ENCODE peak calls at places on chromosomes 2 and 18, in nine cellular contexts. One of them, this sample, is unnamed.

GRCh38 chr2:28356095-28356911 is 36.4 kb upstream of the FOSL2 start:
- DNase-seq in activated CD8-positive, alpha-beta memory T cell treated with anti-CD3 and anti-CD28 coated beads for 24 hours: no peak
- DNase-seq in lung: peak; percentile 76
- DNase-seq in GM12892: no peak
- DNase-seq in LoVo: peak; percentile 73
- DNase-seq in endothelial cell: no peak
- DNase-seq in Right ventricle myocardium superior: peak; percentile 97
- DNase-seq in kidney epithelial cell: no peak
- DNase-seq in Caki2: peak; percentile 55
- DNase-seq in this sample: peak; percentile 51

GRCh38 chr2:239778042-239778811 is 246.9 kb downstream of the NDUFA10 start:
- DNase-seq in lung: no peak
- DNase-seq in Caki2: no peak
- DNase-seq in LoVo: no peak
- DNase-seq in activated CD8-positive, alpha-beta memory T cell treated with anti-CD3 and anti-CD28 coated beads for 24 hours: no peak
- DNase-seq in Right ventricle myocardium superior: peak; percentile 36
- DNase-seq in kidney epithelial cell: no peak
- DNase-seq in endothelial cell: no peak
- DNase-seq in GM12892: no peak
- DNase-seq in this sample: no peak

GRCh38 chr2:15559379-15559778 is 1.8 kb downstream of the NBAS start:
- DNase-seq in lung: no peak
- DNase-seq in kidney epithelial cell: no peak
- DNase-seq in endothelial cell: no peak
- DNase-seq in activated CD8-positive, alpha-beta memory T cell treated with anti-CD3 and anti-CD28 coated beads for 24 hours: no peak
- DNase-seq in Caki2: no peak
- DNase-seq in Right ventricle myocardium superior: no peak
- DNase-seq in GM12892: no peak
- DNase-seq in LoVo: no peak
- DNase-seq in this sample: no peak

GRCh38 chr2:42878581-42878980 is 86.2 kb upstream of the HAAO start:
- DNase-seq in kidney epithelial cell: no peak
- DNase-seq in lung: no peak
- DNase-seq in activated CD8-positive, alpha-beta memory T cell treated with anti-CD3 and anti-CD28 coated beads for 24 hours: peak; percentile 58
- DNase-seq in Caki2: no peak
- DNase-seq in GM12892: no peak
- DNase-seq in Right ventricle myocardium superior: no peak
- DNase-seq in endothelial cell: no peak
- DNase-seq in LoVo: no peak
- DNase-seq in this sample: no peak

GRCh38 chr18:7317804-7318231 is 86.9 kb downstream of the LRRC30 start:
- DNase-seq in Right ventricle myocardium superior: no peak
- DNase-seq in kidney epithelial cell: peak; percentile 53
- DNase-seq in Caki2: peak; percentile 63
- DNase-seq in GM12892: no peak
- DNase-seq in LoVo: no peak
- DNase-seq in activated CD8-positive, alpha-beta memory T cell treated with anti-CD3 and anti-CD28 coated beads for 24 hours: no peak
- DNase-seq in endothelial cell: no peak
- DNase-seq in lung: no peak
- DNase-seq in this sample: no peak

GRCh38 chr2:53600835-53601234 is 166.8 kb upstream of the CHAC2 start:
- DNase-seq in LoVo: no peak
- DNase-seq in GM12892: no peak
- DNase-seq in Caki2: no peak
- DNase-seq in activated CD8-positive, alpha-beta memory T cell treated with anti-CD3 and anti-CD28 coated beads for 24 hours: no peak
- DNase-seq in endothelial cell: no peak
- DNase-seq in Right ventricle myocardium superior: no peak
- DNase-seq in kidney epithelial cell: peak; percentile 7
- DNase-seq in lung: no peak
- DNase-seq in this sample: no peak

GRCh38 chr2:24334245-24334633 is 26.1 kb downstream of the ITSN2 start:
- DNase-seq in kidney epithelial cell: no peak
- DNase-seq in lung: peak; percentile 74
- DNase-seq in GM12892: no peak
- DNase-seq in activated CD8-positive, alpha-beta memory T cell treated with anti-CD3 and anti-CD28 coated beads for 24 hours: no peak
- DNase-seq in LoVo: no peak
- DNase-seq in Caki2: no peak
- DNase-seq in Right ventricle myocardium superior: no peak
- DNase-seq in endothelial cell: no peak
- DNase-seq in this sample: no peak

GRCh38 chr18:67408240-67408639 is 108.3 kb downstream of the DSEL start:
- DNase-seq in Caki2: no peak
- DNase-seq in activated CD8-positive, alpha-beta memory T cell treated with anti-CD3 and anti-CD28 coated beads for 24 hours: no peak
- DNase-seq in Right ventricle myocardium superior: no peak
- DNase-seq in GM12892: no peak
- DNase-seq in endothelial cell: no peak
- DNase-seq in LoVo: no peak
- DNase-seq in kidney epithelial cell: no peak
- DNase-seq in lung: no peak
- DNase-seq in this sample: no peak

GRCh38 chr2:219632758-219633101 is 5.3 kb downstream of the SLC4A3 start:
- DNase-seq in activated CD8-positive, alpha-beta memory T cell treated with anti-CD3 and anti-CD28 coated beads for 24 hours: peak; percentile 38
- DNase-seq in LoVo: no peak
- DNase-seq in Caki2: no peak
- DNase-seq in kidney epithelial cell: no peak
- DNase-seq in GM12892: no peak
- DNase-seq in lung: no peak
- DNase-seq in endothelial cell: peak; percentile 1
- DNase-seq in Right ventricle myocardium superior: no peak
- DNase-seq in this sample: no peak

GRCh38 chr2:47232738-47233415 is 77.8 kb upstream of the STPG4 start:
- DNase-seq in Caki2: no peak
- DNase-seq in lung: no peak
- DNase-seq in kidney epithelial cell: no peak
- DNase-seq in LoVo: no peak
- DNase-seq in GM12892: no peak
- DNase-seq in endothelial cell: no peak
- DNase-seq in Right ventricle myocardium superior: no peak
- DNase-seq in activated CD8-positive, alpha-beta memory T cell treated with anti-CD3 and anti-CD28 coated beads for 24 hours: no peak
- DNase-seq in this sample: peak; percentile 65

GRCh38 chr18:36075862-36076587 is 8.7 kb upstream of the RPRD1A start:
- DNase-seq in Caki2: peak; percentile 59
- DNase-seq in activated CD8-positive, alpha-beta memory T cell treated with anti-CD3 and anti-CD28 coated beads for 24 hours: no peak
- DNase-seq in lung: no peak
- DNase-seq in Right ventricle myocardium superior: no peak
- DNase-seq in GM12892: no peak
- DNase-seq in LoVo: peak; percentile 59
- DNase-seq in kidney epithelial cell: peak; percentile 73
- DNase-seq in endothelial cell: no peak
- DNase-seq in this sample: no peak

GRCh38 chr18:44895176-44895798 is 214.6 kb downstream of the SETBP1 start:
- DNase-seq in activated CD8-positive, alpha-beta memory T cell treated with anti-CD3 and anti-CD28 coated beads for 24 hours: no peak
- DNase-seq in Right ventricle myocardium superior: peak; percentile 46
- DNase-seq in LoVo: no peak
- DNase-seq in endothelial cell: no peak
- DNase-seq in kidney epithelial cell: peak; percentile 7
- DNase-seq in GM12892: no peak
- DNase-seq in Caki2: peak; percentile 4
- DNase-seq in lung: no peak
- DNase-seq in this sample: peak; percentile 72

GRCh38 chr18:67386028-67386427 is 130.5 kb downstream of the DSEL start:
- DNase-seq in kidney epithelial cell: no peak
- DNase-seq in Right ventricle myocardium superior: no peak
- DNase-seq in activated CD8-positive, alpha-beta memory T cell treated with anti-CD3 and anti-CD28 coated beads for 24 hours: no peak
- DNase-seq in LoVo: no peak
- DNase-seq in Caki2: peak; percentile 14
- DNase-seq in GM12892: no peak
- DNase-seq in endothelial cell: no peak
- DNase-seq in lung: no peak
- DNase-seq in this sample: no peak

GRCh38 chr2:54899576-54900200 is 150.6 kb downstream of the RTN4 start:
- DNase-seq in Caki2: peak; percentile 16
- DNase-seq in LoVo: peak; percentile 35
- DNase-seq in kidney epithelial cell: no peak
- DNase-seq in activated CD8-positive, alpha-beta memory T cell treated with anti-CD3 and anti-CD28 coated beads for 24 hours: no peak
- DNase-seq in endothelial cell: no peak
- DNase-seq in lung: no peak
- DNase-seq in GM12892: no peak
- DNase-seq in Right ventricle myocardium superior: no peak
- DNase-seq in this sample: peak; percentile 79

GRCh38 chr2:153405196-153405595 is 73.4 kb downstream of the RPRM start:
- DNase-seq in Right ventricle myocardium superior: no peak
- DNase-seq in LoVo: no peak
- DNase-seq in lung: no peak
- DNase-seq in kidney epithelial cell: no peak
- DNase-seq in GM12892: no peak
- DNase-seq in Caki2: no peak
- DNase-seq in endothelial cell: no peak
- DNase-seq in activated CD8-positive, alpha-beta memory T cell treated with anti-CD3 and anti-CD28 coated beads for 24 hours: no peak
- DNase-seq in this sample: no peak

This sample was measured in LNCaP clone FGC.